ENCODE peak calls at places on chromosomes 2 and 18, in six cellular contexts. E is HepG2, S is GM12878, O is A549, H is K562, X is endothelial cell of umbilical vein. Y is an unnamed sample.
A peak's percentile ranks its signal among the peaks of the same experiment; 100 is the strongest.

GRCh38 chr2:27194538-27195354 is 17.1 kb upstream of the ATRAID start:
- DNase-seq in X (no peak), O (no peak), H (no peak), S (no peak), E (peak; percentile 82), Y (no peak)

GRCh38 chr18:51437280-51438271 is 240.1 kb upstream of the MEX3C start:
- DNase-seq in E (no peak), S (no peak), O (no peak), H (no peak), X (no peak), Y (no peak)

GRCh38 chr2:168231609-168232241 is 15.7 kb downstream of the STK39 start:
- DNase-seq in E (no peak), O (no peak), H (no peak), X (no peak), S (no peak), Y (no peak)

GRCh38 chr2:37928377-37928776 is 3.3 kb downstream of the RMDN2 start:
- DNase-seq in E (peak; percentile 67), H (no peak), O (no peak), X (no peak), S (no peak), Y (peak; percentile 37)

GRCh38 chr2:240964854-240965295 is 33.5 kb upstream of the SNED1 start:
- DNase-seq in S (no peak), X (no peak), E (no peak), H (no peak), O (no peak), Y (no peak)

GRCh38 chr2:10794891-10795290 is 17.7 kb downstream of the PDIA6 start:
- DNase-seq in X (no peak), H (peak; percentile 44), S (no peak), O (no peak), E (no peak), Y (no peak)

GRCh38 chr2:221527759-221528444 is 44.2 kb downstream of the EPHA4 start:
- DNase-seq in O (no peak), E (peak; percentile 21), H (no peak), S (no peak), X (peak; percentile 68), Y (no peak)

GRCh38 chr2:177670791-177671528 is 278.4 kb downstream of the AGPS start:
- DNase-seq in X (no peak), S (no peak), E (no peak), O (no peak), H (no peak), Y (no peak)

GRCh38 chr2:241636983-241637232 is at the start of gene THAP4:
- DNase-seq in H (peak; percentile 85), O (no peak), S (no peak), X (no peak), E (no peak), Y (no peak)

GRCh38 chr2:42964444-42965081 is 172.2 kb upstream of the HAAO start:
- DNase-seq in X (no peak), S (no peak), O (no peak), E (no peak), H (no peak), Y (peak; percentile 80)

GRCh38 chr2:224847961-224848850 is 132.0 kb upstream of the CCDC195 start:
- DNase-seq in S (no peak), E (no peak), H (no peak), O (peak; percentile 4), X (peak; percentile 38), Y (no peak)

GRCh38 chr2:177783835-177784448 is 288.6 kb downstream of the PDE11A start:
- DNase-seq in O (no peak), E (no peak), H (no peak), X (no peak), S (peak; percentile 8), Y (peak; percentile 85)

GRCh38 chr2:187576906-187577305 is 22.7 kb upstream of the TFPI start:
- DNase-seq in X (peak; percentile 54), H (no peak), E (no peak), S (no peak), O (no peak), Y (no peak)

GRCh38 chr18:62954341-62954740 is 239.0 kb downstream of the PHLPP1 start:
- DNase-seq in O (no peak), E (peak; percentile 8), X (no peak), H (no peak), S (no peak), Y (no peak)

GRCh38 chr2:218446547-218446946 is 27.6 kb downstream of the VIL1 start:
- DNase-seq in O (no peak), H (no peak), S (no peak), E (no peak), X (no peak), Y (no peak)

GRCh38 chr18:74949611-74950010 is 259.3 kb downstream of the PTGR3 start:
- DNase-seq in H (no peak), X (no peak), E (no peak), O (no peak), S (no peak), Y (no peak)

GRCh38 chr2:230225486-230225885 is at the start of gene SP140:
- DNase-seq in E (no peak), S (peak; percentile 80), H (no peak), O (no peak), X (no peak), Y (no peak)

GRCh38 chr2:23662941-23663729 is 263.8 kb downstream of the ATAD2B start:
- DNase-seq in H (no peak), X (no peak), E (no peak), O (no peak), S (no peak), Y (no peak)

GRCh38 chr2:57696016-57696415 is 350.6 kb upstream of the VRK2 start:
- DNase-seq in H (no peak), E (no peak), S (no peak), X (no peak), O (peak; percentile 14), Y (no peak)

GRCh38 chr2:149579972-149580882 is 7.3 kb downstream of the MMADHC start:
- DNase-seq in E (no peak), S (no peak), X (no peak), H (no peak), O (no peak), Y (no peak)

GRCh38 chr2:38462121-38462634 is 85.1 kb upstream of the ATL2 start:
- DNase-seq in H (peak; percentile 62), O (peak; percentile 64), X (peak; percentile 36), E (no peak), S (no peak), Y (peak; percentile 87)

GRCh38 chr2:159904127-159904564 is 106.1 kb upstream of the CD302 start:
- DNase-seq in E (no peak), O (no peak), H (no peak), X (peak; percentile 22), S (no peak), Y (peak; percentile 86)

GRCh38 chr2:109516445-109517117 is 97.2 kb downstream of the SEPTIN10 start:
- DNase-seq in E (peak; percentile 73), X (peak; percentile 60), O (peak; percentile 88), H (peak; percentile 79), S (no peak), Y (peak; percentile 72)

GRCh38 chr2:58680938-58681337 is 439.8 kb upstream of the FANCL start:
- DNase-seq in O (no peak), E (no peak), H (no peak), S (no peak), X (peak; percentile 8), Y (no peak)

GRCh38 chr2:239376351-239376750 is 24.5 kb downstream of the HDAC4 start:
- DNase-seq in X (no peak), E (no peak), H (no peak), O (no peak), S (no peak), Y (no peak)

DNA sequence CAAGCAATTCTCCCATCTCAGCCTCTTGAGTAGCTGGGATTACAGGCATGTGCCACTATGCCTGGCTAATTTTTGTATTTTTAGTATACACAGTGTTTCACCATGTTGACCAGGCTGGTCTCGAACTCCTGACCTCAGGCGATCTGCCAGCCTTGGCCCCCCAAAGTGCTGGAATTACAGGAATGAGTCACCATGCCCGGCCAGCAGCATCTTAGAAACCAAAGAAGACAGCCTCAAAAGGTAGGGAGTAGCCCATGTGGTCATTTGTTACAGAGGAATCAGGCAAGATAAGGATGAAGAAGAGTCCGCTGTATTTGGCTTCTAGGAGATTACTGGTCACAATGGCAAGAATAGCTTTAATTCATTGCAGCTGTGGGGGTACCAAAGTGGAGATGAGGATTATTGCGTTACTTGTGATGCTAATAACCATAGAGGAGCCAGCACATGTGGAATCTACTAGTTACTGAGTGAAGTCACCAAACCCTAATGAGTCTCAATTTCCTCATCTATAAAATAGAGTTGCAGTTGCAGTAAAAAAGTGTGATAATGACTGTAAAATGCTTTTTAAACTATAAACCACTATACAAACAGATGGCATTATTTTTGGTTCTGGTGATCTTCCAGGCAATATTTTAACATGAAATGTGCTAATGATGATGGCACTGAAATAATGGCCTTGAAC is 53.0 kb downstream of the TACR1 start:
- DNase-seq in O (no peak), H (no peak), X (no peak), E (no peak), S (no peak), Y (no peak)
- H3K4me3 ChIP-seq in O (no peak overlapping the region), H (no peak overlapping the region), X (no peak overlapping the region), E (no peak overlapping the region), S (no peak overlapping the region), Y (no peak overlapping the region)

DNA sequence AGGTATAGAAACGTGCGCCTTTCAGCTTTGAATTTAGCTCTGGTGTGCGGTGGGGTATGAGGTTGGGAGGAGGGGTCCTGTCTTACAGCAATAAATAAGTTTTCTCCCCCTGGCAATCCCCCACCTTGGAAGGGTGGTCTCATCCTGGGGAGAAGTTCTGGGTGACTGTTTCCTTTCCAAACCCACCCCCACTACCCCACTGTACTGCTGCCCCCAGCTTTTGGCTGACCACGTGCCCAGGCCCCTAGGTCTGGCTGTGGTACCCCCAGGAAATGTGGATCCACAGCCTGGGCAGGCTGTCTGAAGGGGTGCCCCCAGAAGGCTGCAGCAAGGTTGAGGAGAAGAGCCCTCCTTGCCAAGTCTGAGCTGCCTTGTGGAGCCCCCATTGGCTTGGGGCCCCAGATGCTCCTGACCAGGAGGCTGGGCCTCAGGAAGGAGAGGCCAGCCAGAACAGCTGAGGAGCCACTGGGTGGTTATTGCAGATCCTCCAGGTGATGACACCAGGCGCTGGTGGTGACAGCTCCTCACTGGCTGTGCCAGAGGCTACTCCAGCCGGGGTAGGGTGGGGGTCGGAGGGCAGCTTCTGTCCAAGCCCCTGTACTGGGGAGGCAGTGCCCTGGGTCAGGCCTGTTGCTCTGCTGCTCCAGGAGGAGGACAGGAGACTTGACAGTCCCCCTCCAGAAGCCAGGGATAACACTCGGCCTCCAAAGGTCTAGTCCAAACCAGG is 24.2 kb downstream of the CCT7 start:
- DNase-seq in S (no peak), O (no peak), X (no peak), E (no peak), H (no peak), Y (no peak)
- TF ChIP-seq MYC in S (no peak), O (no peak), X (no peak), E (no peak), H (no peak), Y (no peak)

GRCh38 chr18:79218605-79219195 is 149.5 kb downstream of the ATP9B start:
- DNase-seq in E (no peak), X (no peak), O (no peak), H (no peak), S (no peak), Y (no peak)
- TF ChIP-seq MAX in E (no peak), X (no peak), O (no peak), H (no peak), S (no peak), Y (no peak)

GRCh38 chr2:191311627-191312026 is 66.4 kb downstream of the MYO1B start:
- DNase-seq in S (no peak), H (no peak), X (peak; percentile 25), E (peak; percentile 59), O (peak; percentile 55), Y (peak; percentile 33)
- H3K4me3 ChIP-seq in S (no peak overlapping the region), H (no peak overlapping the region), X (no peak overlapping the region), E (no peak overlapping the region), O (no peak overlapping the region), Y (no peak overlapping the region)

Y was measured in NB4.